ENCODE peak calls at places on chromosome 4, in seven cellular contexts. B, U, R, F, M, H and I are unnamed samples.

GRCh38 chr4:73725499-73725898 is 14.9 kb upstream of the CXCL8 start:
- DNase-seq in B (no peak), M (no peak), R (no peak), H (no peak), F (no peak), U (no peak), I (no peak)

GRCh38 chr4:94636004-94636403 is 121.8 kb upstream of the BMPR1B start:
- DNase-seq in M (no peak), F (no peak), H (no peak), B (no peak), U (no peak), R (peak; percentile 53), I (no peak)

GRCh38 chr4:157291071-157291470 is 70.5 kb downstream of the GRIA2 start:
- DNase-seq in H (no peak), B (no peak), M (no peak), U (no peak), R (peak; percentile 2), F (no peak), I (no peak)

GRCh38 chr4:89755210-89755609 is 81.8 kb downstream of the SNCA start:
- DNase-seq in M (no peak), U (no peak), R (peak; percentile 45), H (no peak), F (no peak), B (no peak), I (no peak)

GRCh38 chr4:163085085-163085484 is 81.6 kb downstream of the NAF1 start:
- DNase-seq in R (no peak), H (no peak), B (no peak), M (no peak), F (no peak), U (no peak), I (no peak)

GRCh38 chr4:175412161-175412560 is 399.9 kb downstream of the GPM6A start:
- DNase-seq in B (peak; percentile 71), F (no peak), U (no peak), M (no peak), R (no peak), H (peak; percentile 52), I (no peak)

GRCh38 chr4:8050555-8051206 is 107.9 kb downstream of the ABLIM2 start:
- DNase-seq in U (peak; percentile 92), M (no peak), R (peak; percentile 78), H (no peak), B (no peak), F (no peak), I (peak; percentile 64)

GRCh38 chr4:4867745-4868505 is 8.5 kb downstream of the MSX1 start:
- DNase-seq in M (no peak), U (peak; percentile 46), B (no peak), F (no peak), H (no peak), R (no peak), I (no peak)

GRCh38 chr4:7647932-7648812 is 213.4 kb upstream of the PSAPL1 start:
- DNase-seq in R (peak; percentile 36), F (no peak), M (no peak), B (no peak), U (no peak), H (no peak), I (no peak)

GRCh38 chr4:60485279-60485678 is 714.8 kb upstream of the ADGRL3 start:
- DNase-seq in F (no peak), M (no peak), R (no peak), B (no peak), H (peak; percentile 37), U (no peak), I (no peak)

GRCh38 chr4:42361475-42361874 is 35.8 kb upstream of the SHISA3 start:
- DNase-seq in U (no peak), B (no peak), R (no peak), F (no peak), H (no peak), M (no peak), I (no peak)

GRCh38 chr4:165156906-165157305 is 44.2 kb upstream of the TMEM192 start:
- DNase-seq in B (no peak), M (no peak), H (no peak), F (no peak), U (no peak), R (no peak), I (no peak)

GRCh38 chr4:184114431-184114830 is 103.2 kb downstream of the ENPP6 start:
- DNase-seq in B (no peak), H (no peak), R (no peak), M (peak; percentile 13), F (no peak), U (no peak), I (no peak)
- TF ChIP-seq CTCF in B (no peak), H (no peak), R (no peak), M (no peak), F (no peak), U (peak; percentile 43), I (no peak)

DNA sequence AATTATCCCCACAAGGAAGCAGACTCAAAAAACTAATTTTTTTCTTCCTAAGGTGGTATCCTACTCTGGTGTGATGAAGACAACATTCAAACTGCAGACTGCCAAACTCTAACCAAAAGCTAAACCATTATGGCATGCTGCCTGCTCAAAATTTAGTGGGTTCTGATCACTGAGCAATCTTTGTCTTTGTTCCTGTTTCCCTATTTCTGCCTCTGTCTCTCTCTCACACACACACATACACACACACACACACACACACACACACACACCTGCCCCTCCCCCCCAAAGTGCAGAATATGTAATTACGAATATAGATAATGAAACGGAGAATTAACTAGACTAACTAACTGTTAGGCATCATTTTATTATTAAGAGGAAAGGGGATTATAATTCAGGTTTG is 1278.6 kb downstream of the PCDH7 start:
- DNase-seq in R (no peak), B (no peak), H (no peak), M (no peak), U (no peak), F (no peak), I (no peak)
- H3K4me3 ChIP-seq in R (no peak overlapping the region), B (no peak overlapping the region), H (no peak overlapping the region), M (no peak overlapping the region), U (no peak overlapping the region), F (no peak overlapping the region), I (no peak overlapping the region)

GRCh38 chr4:111633663-111634266 is 511.5 kb upstream of the FAM241A start:
- DNase-seq in F (no peak), B (no peak), M (no peak), U (no peak), H (no peak), R (no peak), I (no peak)

GRCh38 chr4:111628437-111628836 is 516.8 kb upstream of the FAM241A start:
- DNase-seq in H (no peak), F (no peak), M (no peak), U (peak; percentile 48), B (no peak), R (no peak), I (no peak)

GRCh38 chr4:111632752-111633151 is 512.5 kb upstream of the FAM241A start:
- DNase-seq in B (peak; percentile 16), R (peak; percentile 67), U (no peak), F (no peak), M (no peak), H (peak; percentile 85), I (no peak)

GRCh38 chr4:111631157-111631999 is 513.9 kb upstream of the FAM241A start:
- DNase-seq in U (no peak), H (no peak), R (peak; percentile 35), M (no peak), B (peak; percentile 7), F (no peak), I (no peak)

GRCh38 chr4:111630705-111631104 is 514.5 kb upstream of the FAM241A start:
- DNase-seq in F (no peak), U (no peak), M (no peak), H (peak; percentile 39), B (peak; percentile 13), R (peak; percentile 55), I (no peak)
- TF ChIP-seq CTCF in F (no peak), U (peak; percentile 70), M (peak; percentile 11), H (peak; percentile 8), B (peak; percentile 39), R (peak; percentile 45), I (no peak)

DNA sequence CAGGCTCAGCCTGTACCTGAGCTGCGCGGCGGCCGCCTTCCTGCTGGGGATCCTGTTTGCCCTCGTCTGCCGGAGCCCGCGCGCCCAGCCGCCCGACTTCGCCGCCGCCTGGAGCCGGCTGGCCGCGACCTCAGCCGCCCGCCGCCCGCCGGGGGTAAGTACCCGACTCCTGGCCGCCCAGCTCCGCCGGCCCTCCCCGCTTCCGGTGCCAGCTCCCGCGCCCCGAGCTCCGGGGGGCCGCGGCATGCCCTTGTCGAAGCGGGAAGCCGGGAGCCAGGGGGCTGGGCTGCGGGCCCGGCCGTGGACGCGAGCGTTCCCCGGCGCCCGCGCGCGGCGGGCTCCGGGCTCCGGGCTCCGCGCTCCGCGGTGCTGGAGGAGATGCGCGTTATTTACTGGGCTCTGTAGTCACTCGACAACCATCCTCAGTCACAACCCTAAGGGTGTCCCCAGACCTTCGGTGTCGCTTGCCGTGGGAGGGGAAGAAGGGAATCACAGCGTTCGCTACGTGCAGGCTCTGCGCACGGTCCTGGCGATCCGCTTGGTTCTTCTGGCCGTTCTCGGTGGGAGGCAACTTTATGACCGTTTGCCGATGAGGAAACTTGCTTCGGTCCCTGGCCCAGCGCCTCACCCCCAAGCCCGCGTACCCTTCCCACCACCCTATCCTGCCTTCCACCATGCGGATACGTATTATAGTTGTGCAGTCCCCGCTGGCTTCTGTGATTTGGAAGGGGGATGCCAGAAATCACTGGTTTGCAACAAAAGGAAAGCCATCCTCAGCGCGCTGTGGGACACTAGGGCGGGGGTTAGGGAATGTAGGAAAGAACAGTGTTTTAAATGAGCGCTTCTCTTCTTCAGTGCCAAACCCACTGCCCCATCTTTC is 944 bp downstream of the SNX25 start:
- DNase-seq in H (no peak), B (no peak), U (peak; percentile 80), F (peak; percentile 8), M (peak; percentile 79), R (peak; percentile 63), I (peak; percentile 67)
- H3K4me3 ChIP-seq in H (peak overlapping the region; percentile 47), B (peak overlapping the region; percentile 98), U (peak overlapping the region; percentile 86), F (peak overlapping the region; percentile 71), M (peak overlapping the region; percentile 84), R (peak overlapping the region; percentile 90), I (peak overlapping the region; percentile 85)

GRCh38 chr4:118682928-118683327 is 2.3 kb upstream of the METTL14 start:
- DNase-seq in R (peak; percentile 46), B (peak; percentile 7), H (peak; percentile 33), F (no peak), M (no peak), U (peak; percentile 50), I (no peak)
- TF ChIP-seq CTCF in R (peak; percentile 54), B (peak; percentile 61), H (peak; percentile 26), F (peak; percentile 18), M (peak; percentile 16), U (peak; percentile 76), I (no peak)